ENCODE peak calls at places on chromosomes 5 and 9, in seven cellular contexts. G is lung, M is fibroblast of the aortic adventitia, T is A549, L is kidney, K is left ventricle myocardium inferior, Z is fibroblast of lung. A is an unnamed sample.

GRCh38 chr9:749712-750111 is 91.8 kb upstream of the DMRT1 start:
- DNase-seq in L (no peak), T (no peak), M (no peak), K (no peak), Z (no peak), G (no peak), A (peak)

GRCh38 chr5:95261369-95262175 is 23.3 kb downstream of the MCTP1 start:
- DNase-seq in Z (peak), T (peak), M (peak), G (no peak), K (no peak), L (no peak), A (peak)

GRCh38 chr5:33530183-33530962 is 89.6 kb downstream of the TARS1 start:
- DNase-seq in G (no peak), T (no peak), M (no peak), L (no peak), K (peak), Z (no peak), A (no peak)

GRCh38 chr5:141192110-141192725 is at the start of gene PCDHB10:
- DNase-seq in Z (peak), G (no peak), T (peak), L (peak), K (no peak), M (peak), A (peak)

GRCh38 chr5:171863928-171864327 is 78.3 kb downstream of the SMIM23 start:
- DNase-seq in L (no peak), K (no peak), G (no peak), M (peak), T (no peak), Z (peak), A (peak)

GRCh38 chr5:174555726-174556125 is 168.7 kb upstream of the MSX2 start:
- DNase-seq in Z (no peak), G (no peak), L (no peak), M (no peak), T (no peak), K (no peak), A (no peak)

GRCh38 chr9:110241491-110242321 is 14.6 kb downstream of the TXN start:
- DNase-seq in L (no peak), M (no peak), K (no peak), G (no peak), T (peak), Z (peak), A (peak)

GRCh38 chr9:98635374-98635773 is 73.4 kb downstream of the GABBR2 start:
- DNase-seq in M (no peak), T (no peak), L (no peak), Z (no peak), K (no peak), G (no peak), A (peak)

GRCh38 chr5:31614147-31615030 is 24.5 kb upstream of the PDZD2 start:
- DNase-seq in K (no peak), M (peak), Z (no peak), G (no peak), L (no peak), T (no peak), A (peak)

GRCh38 chr9:9753266-9753665 is 859.5 kb downstream of the PTPRD start:
- DNase-seq in T (no peak), M (no peak), G (no peak), L (no peak), K (no peak), Z (no peak), A (no peak)

DNA sequence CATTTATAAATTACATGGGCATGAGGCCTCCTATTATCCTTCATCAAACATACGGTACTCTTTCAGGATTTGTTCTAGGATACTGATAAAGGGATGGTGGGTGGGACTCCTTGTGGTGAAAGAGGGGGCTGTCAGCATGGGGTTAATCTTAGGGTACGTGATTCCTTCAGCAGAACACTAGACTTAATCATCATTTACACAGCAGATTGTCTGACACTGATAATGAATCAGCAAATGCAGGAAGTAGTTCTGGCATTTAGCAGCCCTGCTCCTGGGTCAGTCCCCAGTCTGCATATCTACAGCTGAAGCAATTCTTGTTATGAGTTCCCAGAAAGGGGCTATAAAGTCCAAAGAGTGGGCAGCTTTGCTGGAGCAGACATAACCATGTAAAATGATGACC is 384.6 kb downstream of the SPOCK1 start:
- DNase-seq in L (no peak), T (peak), Z (no peak), G (no peak), K (no peak), M (peak), A (peak)
- TF ChIP-seq CTCF in L (no peak), T (no peak), Z (no peak), G (no peak), K (no peak), M (peak), A (peak)

DNA sequence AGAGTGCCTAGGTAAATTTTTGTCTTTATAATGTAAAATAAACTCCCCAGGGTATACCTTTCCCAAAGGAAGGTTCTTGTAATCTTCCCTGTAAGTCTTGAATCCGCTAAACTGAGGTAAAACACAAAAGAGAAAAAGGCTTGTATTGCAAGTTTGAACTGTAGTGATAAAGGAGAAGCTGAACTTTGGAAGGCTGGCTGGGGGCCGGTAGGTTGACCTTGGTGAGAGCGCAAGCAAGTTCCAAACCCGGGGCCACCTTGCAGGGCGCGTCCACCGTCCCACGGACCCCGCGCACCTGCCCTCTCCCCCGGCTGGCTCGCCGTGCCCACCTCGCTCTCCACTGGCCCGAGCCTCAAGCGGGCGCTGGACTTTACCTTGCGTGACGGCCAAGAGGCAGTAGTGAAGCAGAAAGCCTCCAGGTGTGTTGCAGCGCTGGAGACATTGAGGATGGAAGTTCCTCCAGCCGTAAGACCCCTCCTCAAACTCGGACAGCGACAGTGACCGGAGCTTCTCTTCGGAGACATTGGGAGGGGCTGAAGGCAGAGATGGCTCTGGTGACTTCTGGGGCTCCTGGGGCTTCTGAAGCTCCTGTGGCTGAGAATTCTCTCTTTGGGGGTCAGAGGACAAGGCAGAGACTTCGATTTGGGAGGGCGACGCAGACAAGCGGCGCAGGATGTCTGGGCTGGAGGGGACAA is 403 bp downstream of the SLCO4C1 start:
- DNase-seq in Z (no peak), K (no peak), G (no peak), T (no peak), L (peak), M (no peak), A (no peak)
- H3K4me3 ChIP-seq in Z (no peak), K (peak), G (peak), T (peak), L (peak), M (peak), A (peak)

DNA sequence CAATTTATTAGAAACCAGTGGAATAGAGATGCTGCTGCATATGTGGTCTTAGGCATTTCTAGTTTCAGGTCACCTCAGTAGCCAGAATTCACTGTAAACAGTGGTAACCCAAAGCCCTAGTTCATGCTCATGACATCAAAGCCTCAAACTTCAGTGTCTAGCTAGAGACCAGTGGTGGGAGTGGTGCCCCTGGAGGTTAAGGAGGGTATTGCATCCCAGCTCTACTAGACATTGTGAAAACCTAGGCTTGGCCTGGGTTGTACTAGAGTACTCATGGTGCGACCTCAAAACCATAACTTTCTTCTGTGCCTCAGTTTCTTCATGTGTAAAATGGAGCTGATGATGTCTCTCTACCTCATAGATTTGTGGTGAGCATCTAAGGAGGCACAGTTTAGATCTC is 18.8 kb downstream of the COL5A1 start:
- DNase-seq in K (no peak), L (no peak), G (no peak), T (peak), M (no peak), Z (no peak), A (peak)
- TF ChIP-seq CTCF in K (peak), L (no peak), G (no peak), T (peak), M (peak), Z (peak), A (peak)

GRCh38 chr9:130535818-130536521 is 43.4 kb upstream of the FUBP3 start:
- DNase-seq in T (no peak), G (no peak), M (peak), Z (peak), K (peak), L (no peak), A (peak)
- H3K4me3 ChIP-seq in T (no peak), G (no peak), M (peak), Z (no peak), K (peak), L (no peak), A (no peak)

GRCh38 chr5:59380350-59380951 is 513.1 kb downstream of the PDE4D start:
- DNase-seq in T (peak), G (peak), L (no peak), Z (peak), M (peak), K (no peak), A (peak)
- TF ChIP-seq CTCF in T (peak), G (no peak), L (peak), Z (no peak), M (peak), K (peak), A (peak)

GRCh38 chr9:126984969-126985368 is 70.4 kb downstream of the RALGPS1 start:
- DNase-seq in K (no peak), L (no peak), Z (no peak), T (peak), M (no peak), G (no peak), A (no peak)

GRCh38 chr9:126988857-126989256 is 74.3 kb downstream of the RALGPS1 start:
- DNase-seq in T (no peak), Z (no peak), L (no peak), K (no peak), G (no peak), M (no peak), A (no peak)

GRCh38 chr9:126983767-126984166 is 69.2 kb downstream of the RALGPS1 start:
- DNase-seq in G (no peak), L (no peak), M (no peak), Z (no peak), K (no peak), T (no peak), A (no peak)

GRCh38 chr9:126986506-126986951 is 71.9 kb downstream of the RALGPS1 start:
- DNase-seq in G (no peak), M (no peak), K (no peak), Z (peak), T (peak), L (no peak), A (peak)

GRCh38 chr9:126985870-126986498 is 71.4 kb downstream of the RALGPS1 start:
- DNase-seq in T (peak), Z (peak), L (peak), M (peak), G (peak), K (peak), A (peak)
- H3K4me3 ChIP-seq in T (no peak), Z (no peak), L (no peak), M (no peak), G (no peak), K (no peak), A (no peak)

DNA sequence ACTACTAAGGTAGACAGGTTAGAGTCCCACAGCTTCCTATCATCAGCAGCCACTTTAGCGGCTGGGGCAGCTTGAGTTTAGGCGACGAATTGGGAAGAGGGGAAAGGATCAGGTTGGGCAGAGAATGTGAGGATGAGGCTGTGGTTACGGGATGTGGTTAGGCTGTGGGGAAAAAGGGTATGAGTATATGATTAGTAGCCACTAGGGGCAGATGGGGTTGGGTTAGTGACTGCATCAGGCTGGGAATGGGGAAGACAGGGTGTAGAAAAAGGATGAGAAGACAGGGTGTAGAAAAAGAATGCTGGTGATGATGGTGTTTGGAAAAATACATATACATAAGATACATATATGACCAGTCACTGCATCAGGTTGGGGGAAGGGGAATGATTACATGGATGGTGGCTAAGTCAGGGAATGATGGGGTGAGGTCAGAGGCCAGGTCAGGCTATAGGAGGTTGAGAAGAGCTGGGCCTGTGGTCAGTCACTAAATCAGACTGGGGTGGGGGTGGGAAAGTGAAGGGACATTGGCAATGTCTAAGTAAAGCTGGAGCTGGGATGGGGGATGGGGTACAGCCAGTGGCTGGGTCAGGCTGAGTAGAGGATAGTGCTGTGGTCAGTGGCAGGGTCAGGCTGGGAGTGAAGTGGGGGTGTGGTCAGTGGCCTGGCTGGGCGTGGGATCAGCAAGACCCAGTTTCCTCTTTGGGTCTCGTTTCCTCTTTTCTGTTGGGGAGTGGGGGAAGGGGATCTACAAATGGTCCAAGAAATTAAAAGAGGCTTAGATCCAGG is 2.1 kb downstream of the TLN1 start:
- DNase-seq in L (no peak), M (peak), Z (peak), K (peak), T (peak), G (peak), A (peak)
- TF ChIP-seq CTCF in L (no peak), M (peak), Z (peak), K (peak), T (peak), G (no peak), A (peak)